ENCODE peak calls at places on chromosomes 6 and 20, in nine cellular contexts. I is AG04450, Z is IMR-90, B is tibial artery, U is nephron progenitor cell, Q is esophagus squamous epithelium, J is endodermal cell, C is stomach, Y is dorsolateral prefrontal cortex. R is an unnamed sample.

GRCh38 chr20:35908007-35908406 is 46.3 kb downstream of the SCAND1 start:
- DNase-seq in U (no peak), Y (no peak), I (no peak), Q (no peak), J (peak; percentile 59), Z (no peak), B (no peak), C (no peak), R (no peak)

GRCh38 chr6:111600154-111600553 is 5.5 kb downstream of the TRAF3IP2 start:
- DNase-seq in U (no peak), C (no peak), B (no peak), Y (no peak), I (no peak), Q (no peak), Z (no peak), J (no peak), R (no peak)

GRCh38 chr6:148217921-148218320 is 124.7 kb upstream of the SASH1 start:
- DNase-seq in U (no peak), I (no peak), B (no peak), J (no peak), Z (no peak), Q (no peak), C (no peak), Y (no peak), R (no peak)

GRCh38 chr6:74578339-74578738 is 627.5 kb downstream of the COL12A1 start:
- DNase-seq in C (no peak), Z (peak; percentile 89), U (no peak), Y (no peak), B (no peak), J (no peak), Q (no peak), I (peak; percentile 58), R (no peak)

GRCh38 chr20:35293303-35294292 is 1.4 kb upstream of the FAM83C start:
- DNase-seq in I (no peak), Q (no peak), Y (no peak), C (no peak), Z (no peak), B (no peak), U (no peak), J (no peak), R (no peak)

GRCh38 chr6:3811191-3811590 is 38.0 kb upstream of the FAM50B start:
- DNase-seq in U (no peak), Z (no peak), B (no peak), Q (no peak), Y (no peak), I (no peak), J (no peak), C (no peak), R (no peak)

GRCh38 chr6:36277946-36278465 is 8.1 kb downstream of the PNPLA1 start:
- DNase-seq in I (no peak), J (no peak), U (no peak), B (no peak), C (no peak), Y (no peak), Q (no peak), Z (no peak), R (no peak)

GRCh38 chr6:149236584-149236983 is 80.9 kb upstream of the TAB2 start:
- DNase-seq in C (no peak), Y (no peak), Z (no peak), B (no peak), U (no peak), I (no peak), J (no peak), Q (no peak), R (no peak)

GRCh38 chr6:130029163-130029562 is 10.8 kb downstream of the L3MBTL3 start:
- DNase-seq in U (no peak), Z (no peak), C (no peak), J (no peak), Y (no peak), B (no peak), I (no peak), Q (no peak), R (no peak)

GRCh38 chr6:139982652-139983051 is 608.2 kb upstream of the CITED2 start:
- DNase-seq in B (no peak), U (no peak), Y (no peak), I (no peak), Q (no peak), Z (peak; percentile 74), C (no peak), J (peak; percentile 66), R (no peak)

GRCh38 chr6:90098025-90098474 is 198.6 kb downstream of the BACH2 start:
- DNase-seq in U (no peak), Q (no peak), C (no peak), Z (peak; percentile 89), J (no peak), I (peak; percentile 71), Y (no peak), B (peak; percentile 91), R (no peak)
- TF ChIP-seq CTCF in U (no peak), Q (peak; percentile 21), C (no peak), Z (peak; percentile 59), J (peak; percentile 39), I (peak; percentile 62), Y (peak; percentile 64), B (peak; percentile 43), R (no peak)

GRCh38 chr6:107083047-107083768 is 32.1 kb downstream of the BEND3 start:
- DNase-seq in J (peak; percentile 20), Y (no peak), B (no peak), Z (no peak), I (no peak), Q (no peak), C (no peak), U (no peak), R (no peak)

GRCh38 chr6:107082045-107082444 is 33.3 kb downstream of the BEND3 start:
- DNase-seq in C (no peak), I (no peak), Z (peak; percentile 31), Y (no peak), B (no peak), Q (no peak), U (no peak), J (peak; percentile 59), R (no peak)

GRCh38 chr6:107077710-107078109 is 37.6 kb downstream of the BEND3 start:
- DNase-seq in U (no peak), J (no peak), Q (no peak), C (no peak), B (no peak), I (no peak), Z (no peak), Y (no peak), R (no peak)

GRCh38 chr6:107079429-107079828 is 35.9 kb downstream of the BEND3 start:
- DNase-seq in B (no peak), J (peak; percentile 78), Q (no peak), U (no peak), C (no peak), I (no peak), Z (no peak), Y (no peak), R (no peak)

GRCh38 chr6:107080036-107080435 is 35.3 kb downstream of the BEND3 start:
- DNase-seq in Y (no peak), U (no peak), I (no peak), Z (no peak), B (no peak), C (no peak), Q (no peak), J (peak; percentile 78), R (no peak)
- TF ChIP-seq CTCF in Y (no peak), U (peak; percentile 11), I (peak; percentile 32), Z (no peak), B (no peak), C (no peak), Q (no peak), J (peak; percentile 68), R (peak; percentile 51)

GRCh38 chr20:44811150-44811685 is 872 bp upstream of the RIMS4 start:
- DNase-seq in U (no peak), I (no peak), C (no peak), Q (no peak), J (peak; percentile 37), Y (no peak), B (no peak), Z (no peak), R (no peak)

GRCh38 chr20:44807684-44808056 is 2.7 kb downstream of the RIMS4 start:
- DNase-seq in B (no peak), Y (no peak), U (no peak), I (no peak), Q (no peak), J (no peak), Z (no peak), C (no peak), R (no peak)

GRCh38 chr20:44810061-44810390 is 320 bp downstream of the RIMS4 start:
- DNase-seq in B (no peak), Y (no peak), J (peak; percentile 63), C (no peak), U (no peak), Z (no peak), I (no peak), Q (no peak), R (no peak)

GRCh38 chr20:44809380-44810060 is 826 bp downstream of the RIMS4 start:
- DNase-seq in Y (no peak), C (no peak), J (peak; percentile 78), I (no peak), Z (no peak), B (no peak), U (peak; percentile 16), Q (no peak), R (no peak)

DNA sequence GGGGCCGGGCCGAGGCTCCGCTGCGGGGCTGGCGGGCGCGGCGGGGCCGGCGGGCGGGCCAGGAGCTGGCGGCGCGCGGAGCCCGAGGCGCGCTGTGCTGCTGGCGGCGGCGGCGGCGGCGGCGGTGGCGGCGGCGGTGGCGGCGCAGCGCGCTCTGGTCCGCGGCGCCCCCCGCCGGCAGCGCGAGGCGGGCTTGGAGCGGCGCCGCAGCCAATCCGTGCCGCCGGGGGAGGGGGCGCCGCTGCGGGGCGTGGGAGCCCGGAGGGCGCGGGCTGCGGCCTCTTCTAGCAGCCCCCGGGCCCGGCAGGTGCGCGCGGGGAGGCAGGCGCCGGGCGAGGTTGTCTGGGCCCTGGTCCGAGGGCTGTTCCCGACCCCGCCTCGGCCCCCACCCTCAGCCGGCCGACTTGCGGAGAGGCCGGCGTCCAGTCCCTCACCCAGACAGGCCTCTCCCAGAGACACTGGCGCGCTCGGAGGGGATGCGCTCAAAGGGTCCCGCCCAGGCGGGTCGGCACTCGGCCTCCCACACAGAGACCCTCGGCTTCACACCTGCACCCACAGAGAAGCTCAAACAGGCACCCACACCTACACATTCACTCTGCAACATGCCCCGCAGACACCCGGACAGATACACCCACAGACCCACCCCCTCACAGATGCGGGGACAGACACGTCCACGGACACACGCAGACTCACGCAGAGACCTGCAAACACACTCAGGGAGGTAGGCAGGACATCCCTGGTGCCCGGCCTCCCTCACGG is at the start of gene RIMS4:
- DNase-seq in B (no peak), C (no peak), U (peak; percentile 76), Q (no peak), J (peak; percentile 77), Z (no peak), I (no peak), Y (peak; percentile 53), R (peak; percentile 20)
- TF ChIP-seq CTCF in B (no peak), C (no peak), U (no peak), Q (no peak), J (no peak), Z (no peak), I (no peak), Y (no peak), R (no peak)

DNA sequence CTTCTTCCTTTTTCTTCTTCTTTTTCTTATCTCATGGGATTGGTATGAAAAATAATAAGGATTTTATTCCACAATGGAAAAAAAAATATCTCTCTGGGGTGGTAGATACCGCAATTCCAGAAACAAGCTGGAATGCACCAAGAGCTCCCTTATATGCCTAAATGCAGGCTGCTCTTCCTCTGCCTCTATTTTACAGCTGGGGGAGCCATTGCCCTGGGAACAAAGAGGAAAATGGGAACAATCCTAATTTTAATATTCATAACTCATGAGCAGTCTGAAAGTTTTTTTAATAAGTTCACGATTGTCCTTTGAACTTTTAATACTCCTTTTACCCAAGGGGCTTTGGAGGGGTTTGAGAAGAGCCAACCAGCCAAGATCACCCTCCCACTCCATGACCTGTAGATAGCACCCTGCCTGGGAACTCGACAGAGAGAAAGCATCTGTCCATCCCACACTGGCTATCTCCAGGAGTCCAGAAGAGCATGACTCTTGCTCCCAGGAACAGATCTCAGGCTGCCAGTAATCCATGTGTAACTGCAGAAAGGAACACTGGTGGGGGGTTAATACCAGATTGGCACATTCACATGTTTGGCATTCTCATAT is 74.7 kb downstream of the CD83 start:
- DNase-seq in C (no peak), U (no peak), Y (no peak), I (no peak), J (no peak), Z (no peak), B (no peak), Q (no peak), R (no peak)
- TF ChIP-seq CTCF in C (no peak), U (no peak), Y (no peak), I (no peak), J (no peak), Z (peak; percentile 12), B (no peak), Q (no peak), R (no peak)